ENCODE peak calls at places on chromosomes 4 and X, in nine cellular contexts. One of them, this sample, is unnamed.

GRCh38 chr4:119209077-119209476 is 3.4 kb upstream of the USP53 start:
- DNase-seq in ELR: peak
- DNase-seq in NCI-H2029: no peak
- DNase-seq in HEK293T: no peak
- DNase-seq in AG04449: no peak
- DNase-seq in tibial artery: no peak
- DNase-seq in activated CD8-positive, alpha-beta memory T cell treated with anti-CD3 and anti-CD28 coated beads, Interleukin-2, amount 50 U/mL, for 48 hours: no peak
- DNase-seq in GM12865: peak
- DNase-seq in cardiac muscle cell: no peak
- DNase-seq in this sample: no peak

GRCh38 chr4:83964996-83965541 is 429.2 kb downstream of the GPAT3 start:
- DNase-seq in ELR: peak
- DNase-seq in NCI-H2029: no peak
- DNase-seq in tibial artery: no peak
- DNase-seq in cardiac muscle cell: no peak
- DNase-seq in GM12865: peak
- DNase-seq in HEK293T: no peak
- DNase-seq in AG04449: no peak
- DNase-seq in activated CD8-positive, alpha-beta memory T cell treated with anti-CD3 and anti-CD28 coated beads, Interleukin-2, amount 50 U/mL, for 48 hours: no peak
- DNase-seq in this sample: no peak

GRCh38 chrX:85859426-85859825 is 187.9 kb downstream of the CHM start:
- DNase-seq in HEK293T: no peak
- DNase-seq in AG04449: no peak
- DNase-seq in tibial artery: no peak
- DNase-seq in cardiac muscle cell: no peak
- DNase-seq in NCI-H2029: peak
- DNase-seq in ELR: no peak
- DNase-seq in GM12865: no peak
- DNase-seq in activated CD8-positive, alpha-beta memory T cell treated with anti-CD3 and anti-CD28 coated beads, Interleukin-2, amount 50 U/mL, for 48 hours: no peak
- DNase-seq in this sample: no peak

GRCh38 chr4:1879491-1879890 is 8.3 kb downstream of the NSD2 start:
- DNase-seq in HEK293T: no peak
- DNase-seq in activated CD8-positive, alpha-beta memory T cell treated with anti-CD3 and anti-CD28 coated beads, Interleukin-2, amount 50 U/mL, for 48 hours: no peak
- DNase-seq in cardiac muscle cell: no peak
- DNase-seq in AG04449: no peak
- DNase-seq in GM12865: no peak
- DNase-seq in ELR: no peak
- DNase-seq in NCI-H2029: no peak
- DNase-seq in tibial artery: no peak
- DNase-seq in this sample: peak

GRCh38 chr4:52838729-52839722 is 23.1 kb upstream of the RASL11B start:
- DNase-seq in cardiac muscle cell: no peak
- DNase-seq in AG04449: no peak
- DNase-seq in HEK293T: no peak
- DNase-seq in ELR: no peak
- DNase-seq in NCI-H2029: no peak
- DNase-seq in GM12865: no peak
- DNase-seq in tibial artery: no peak
- DNase-seq in activated CD8-positive, alpha-beta memory T cell treated with anti-CD3 and anti-CD28 coated beads, Interleukin-2, amount 50 U/mL, for 48 hours: no peak
- DNase-seq in this sample: no peak

GRCh38 chr4:11428161-11428700 is 463 bp downstream of the HS3ST1 start:
- DNase-seq in ELR: no peak
- DNase-seq in AG04449: no peak
- DNase-seq in activated CD8-positive, alpha-beta memory T cell treated with anti-CD3 and anti-CD28 coated beads, Interleukin-2, amount 50 U/mL, for 48 hours: no peak
- DNase-seq in NCI-H2029: no peak
- DNase-seq in GM12865: peak
- DNase-seq in cardiac muscle cell: no peak
- DNase-seq in HEK293T: no peak
- DNase-seq in tibial artery: no peak
- DNase-seq in this sample: peak

GRCh38 chrX:120549483-120550452 is 11.0 kb downstream of the CUL4B start:
- DNase-seq in GM12865: no peak
- DNase-seq in tibial artery: peak
- DNase-seq in activated CD8-positive, alpha-beta memory T cell treated with anti-CD3 and anti-CD28 coated beads, Interleukin-2, amount 50 U/mL, for 48 hours: no peak
- DNase-seq in cardiac muscle cell: no peak
- DNase-seq in ELR: peak
- DNase-seq in AG04449: peak
- DNase-seq in NCI-H2029: no peak
- DNase-seq in HEK293T: no peak
- DNase-seq in this sample: no peak

GRCh38 chrX:119015407-119016242 is 41.2 kb downstream of the LONRF3 start:
- DNase-seq in ELR: peak
- DNase-seq in NCI-H2029: no peak
- DNase-seq in HEK293T: no peak
- DNase-seq in activated CD8-positive, alpha-beta memory T cell treated with anti-CD3 and anti-CD28 coated beads, Interleukin-2, amount 50 U/mL, for 48 hours: peak
- DNase-seq in tibial artery: peak
- DNase-seq in AG04449: peak
- DNase-seq in cardiac muscle cell: no peak
- DNase-seq in GM12865: peak
- DNase-seq in this sample: no peak

GRCh38 chr4:18518098-18518497 is 496.5 kb upstream of the LCORL start:
- DNase-seq in activated CD8-positive, alpha-beta memory T cell treated with anti-CD3 and anti-CD28 coated beads, Interleukin-2, amount 50 U/mL, for 48 hours: no peak
- DNase-seq in tibial artery: no peak
- DNase-seq in NCI-H2029: no peak
- DNase-seq in GM12865: no peak
- DNase-seq in HEK293T: no peak
- DNase-seq in AG04449: no peak
- DNase-seq in cardiac muscle cell: no peak
- DNase-seq in ELR: no peak
- DNase-seq in this sample: no peak

GRCh38 chr4:27836505-27836904 is 975.9 kb downstream of the STIM2 start:
- DNase-seq in HEK293T: no peak
- DNase-seq in tibial artery: no peak
- DNase-seq in AG04449: no peak
- DNase-seq in cardiac muscle cell: no peak
- DNase-seq in ELR: peak
- DNase-seq in NCI-H2029: no peak
- DNase-seq in GM12865: no peak
- DNase-seq in activated CD8-positive, alpha-beta memory T cell treated with anti-CD3 and anti-CD28 coated beads, Interleukin-2, amount 50 U/mL, for 48 hours: no peak
- DNase-seq in this sample: no peak

GRCh38 chr4:3069661-3070199 is 4.6 kb downstream of the HTT-AS start:
- DNase-seq in HEK293T: no peak
- DNase-seq in activated CD8-positive, alpha-beta memory T cell treated with anti-CD3 and anti-CD28 coated beads, Interleukin-2, amount 50 U/mL, for 48 hours: no peak
- DNase-seq in tibial artery: no peak
- DNase-seq in NCI-H2029: no peak
- DNase-seq in AG04449: no peak
- DNase-seq in cardiac muscle cell: no peak
- DNase-seq in GM12865: no peak
- DNase-seq in ELR: no peak
- DNase-seq in this sample: peak

GRCh38 chrX:107324493-107325310 is 118.3 kb downstream of the DNAAF6 start:
- DNase-seq in AG04449: no peak
- DNase-seq in activated CD8-positive, alpha-beta memory T cell treated with anti-CD3 and anti-CD28 coated beads, Interleukin-2, amount 50 U/mL, for 48 hours: no peak
- DNase-seq in HEK293T: peak
- DNase-seq in tibial artery: peak
- DNase-seq in ELR: peak
- DNase-seq in GM12865: peak
- DNase-seq in NCI-H2029: no peak
- DNase-seq in cardiac muscle cell: peak
- DNase-seq in this sample: peak

GRCh38 chrX:39854772-39855747 is 242.7 kb downstream of the BCOR start:
- DNase-seq in HEK293T: no peak
- DNase-seq in GM12865: peak
- DNase-seq in tibial artery: no peak
- DNase-seq in cardiac muscle cell: no peak
- DNase-seq in NCI-H2029: no peak
- DNase-seq in activated CD8-positive, alpha-beta memory T cell treated with anti-CD3 and anti-CD28 coated beads, Interleukin-2, amount 50 U/mL, for 48 hours: peak
- DNase-seq in ELR: no peak
- DNase-seq in AG04449: no peak
- DNase-seq in this sample: no peak

GRCh38 chr4:95124906-95125504 is 367.2 kb downstream of the BMPR1B start:
- DNase-seq in activated CD8-positive, alpha-beta memory T cell treated with anti-CD3 and anti-CD28 coated beads, Interleukin-2, amount 50 U/mL, for 48 hours: no peak
- DNase-seq in GM12865: peak
- DNase-seq in HEK293T: peak
- DNase-seq in AG04449: no peak
- DNase-seq in tibial artery: no peak
- DNase-seq in cardiac muscle cell: peak
- DNase-seq in ELR: peak
- DNase-seq in NCI-H2029: no peak
- DNase-seq in this sample: no peak

GRCh38 chrX:110286126-110286525 is 31.8 kb downstream of the AMMECR1 start:
- DNase-seq in activated CD8-positive, alpha-beta memory T cell treated with anti-CD3 and anti-CD28 coated beads, Interleukin-2, amount 50 U/mL, for 48 hours: no peak
- DNase-seq in tibial artery: no peak
- DNase-seq in AG04449: peak
- DNase-seq in GM12865: no peak
- DNase-seq in cardiac muscle cell: no peak
- DNase-seq in ELR: peak
- DNase-seq in NCI-H2029: no peak
- DNase-seq in HEK293T: no peak
- DNase-seq in this sample: no peak

GRCh38 chr4:82499705-82500104 is 62.1 kb downstream of the TMEM150C start:
- DNase-seq in HEK293T: no peak
- DNase-seq in ELR: no peak
- DNase-seq in NCI-H2029: peak
- DNase-seq in GM12865: no peak
- DNase-seq in tibial artery: no peak
- DNase-seq in cardiac muscle cell: no peak
- DNase-seq in activated CD8-positive, alpha-beta memory T cell treated with anti-CD3 and anti-CD28 coated beads, Interleukin-2, amount 50 U/mL, for 48 hours: no peak
- DNase-seq in AG04449: no peak
- DNase-seq in this sample: no peak

GRCh38 chrX:40097101-40097491 is 662 bp downstream of the BCOR start:
- DNase-seq in tibial artery: no peak
- DNase-seq in cardiac muscle cell: no peak
- DNase-seq in HEK293T: no peak
- DNase-seq in GM12865: peak
- DNase-seq in NCI-H2029: no peak
- DNase-seq in activated CD8-positive, alpha-beta memory T cell treated with anti-CD3 and anti-CD28 coated beads, Interleukin-2, amount 50 U/mL, for 48 hours: peak
- DNase-seq in AG04449: no peak
- DNase-seq in ELR: no peak
- DNase-seq in this sample: no peak

GRCh38 chr4:26406346-26406975 is 83.8 kb downstream of the CCKAR start:
- DNase-seq in activated CD8-positive, alpha-beta memory T cell treated with anti-CD3 and anti-CD28 coated beads, Interleukin-2, amount 50 U/mL, for 48 hours: no peak
- DNase-seq in cardiac muscle cell: no peak
- DNase-seq in tibial artery: no peak
- DNase-seq in AG04449: no peak
- DNase-seq in NCI-H2029: no peak
- DNase-seq in HEK293T: no peak
- DNase-seq in ELR: no peak
- DNase-seq in GM12865: peak
- DNase-seq in this sample: no peak

GRCh38 chr4:118811008-118811764 is 24.7 kb downstream of the SEC24D start:
- DNase-seq in tibial artery: no peak
- DNase-seq in activated CD8-positive, alpha-beta memory T cell treated with anti-CD3 and anti-CD28 coated beads, Interleukin-2, amount 50 U/mL, for 48 hours: no peak
- DNase-seq in AG04449: peak
- DNase-seq in cardiac muscle cell: no peak
- DNase-seq in ELR: peak
- DNase-seq in HEK293T: no peak
- DNase-seq in NCI-H2029: no peak
- DNase-seq in GM12865: no peak
- DNase-seq in this sample: no peak

GRCh38 chr4:158333820-158334219 is 123.5 kb downstream of the TMEM144 start:
- DNase-seq in GM12865: no peak
- DNase-seq in AG04449: no peak
- DNase-seq in activated CD8-positive, alpha-beta memory T cell treated with anti-CD3 and anti-CD28 coated beads, Interleukin-2, amount 50 U/mL, for 48 hours: no peak
- DNase-seq in ELR: no peak
- DNase-seq in NCI-H2029: no peak
- DNase-seq in HEK293T: no peak
- DNase-seq in tibial artery: no peak
- DNase-seq in cardiac muscle cell: no peak
- DNase-seq in this sample: no peak

GRCh38 chr4:74376888-74377483 is 12.0 kb downstream of the EREG start:
- DNase-seq in HEK293T: peak
- DNase-seq in NCI-H2029: peak
- DNase-seq in activated CD8-positive, alpha-beta memory T cell treated with anti-CD3 and anti-CD28 coated beads, Interleukin-2, amount 50 U/mL, for 48 hours: no peak
- DNase-seq in ELR: peak
- DNase-seq in AG04449: no peak
- DNase-seq in cardiac muscle cell: peak
- DNase-seq in tibial artery: no peak
- DNase-seq in GM12865: peak
- DNase-seq in this sample: no peak

GRCh38 chr4:52760256-52760655 is 9.0 kb upstream of the ERVMER34-1 start:
- DNase-seq in AG04449: no peak
- DNase-seq in NCI-H2029: no peak
- DNase-seq in HEK293T: no peak
- DNase-seq in activated CD8-positive, alpha-beta memory T cell treated with anti-CD3 and anti-CD28 coated beads, Interleukin-2, amount 50 U/mL, for 48 hours: no peak
- DNase-seq in GM12865: no peak
- DNase-seq in ELR: no peak
- DNase-seq in cardiac muscle cell: no peak
- DNase-seq in tibial artery: no peak
- DNase-seq in this sample: no peak

GRCh38 chrX:136468391-136469103 is 19.2 kb upstream of the BRS3 start:
- DNase-seq in activated CD8-positive, alpha-beta memory T cell treated with anti-CD3 and anti-CD28 coated beads, Interleukin-2, amount 50 U/mL, for 48 hours: no peak
- DNase-seq in AG04449: no peak
- DNase-seq in HEK293T: no peak
- DNase-seq in tibial artery: no peak
- DNase-seq in ELR: no peak
- DNase-seq in GM12865: no peak
- DNase-seq in cardiac muscle cell: no peak
- DNase-seq in NCI-H2029: peak
- DNase-seq in this sample: no peak

GRCh38 chr4:126850286-126850685 is 782.5 kb upstream of the INTU start:
- DNase-seq in HEK293T: no peak
- DNase-seq in tibial artery: no peak
- DNase-seq in GM12865: no peak
- DNase-seq in NCI-H2029: no peak
- DNase-seq in activated CD8-positive, alpha-beta memory T cell treated with anti-CD3 and anti-CD28 coated beads, Interleukin-2, amount 50 U/mL, for 48 hours: no peak
- DNase-seq in ELR: peak
- DNase-seq in cardiac muscle cell: no peak
- DNase-seq in AG04449: peak
- DNase-seq in this sample: no peak

GRCh38 chr4:8201341-8201781 is 2.3 kb downstream of the SH3TC1 start:
- DNase-seq in NCI-H2029: no peak
- DNase-seq in activated CD8-positive, alpha-beta memory T cell treated with anti-CD3 and anti-CD28 coated beads, Interleukin-2, amount 50 U/mL, for 48 hours: no peak
- DNase-seq in AG04449: no peak
- DNase-seq in tibial artery: no peak
- DNase-seq in cardiac muscle cell: no peak
- DNase-seq in GM12865: peak
- DNase-seq in HEK293T: no peak
- DNase-seq in ELR: no peak
- DNase-seq in this sample: peak

GRCh38 chr4:73341454-73341853 is 62.6 kb upstream of the ALB start:
- DNase-seq in GM12865: peak
- DNase-seq in HEK293T: peak
- DNase-seq in ELR: peak
- DNase-seq in cardiac muscle cell: peak
- DNase-seq in activated CD8-positive, alpha-beta memory T cell treated with anti-CD3 and anti-CD28 coated beads, Interleukin-2, amount 50 U/mL, for 48 hours: no peak
- DNase-seq in AG04449: no peak
- DNase-seq in NCI-H2029: peak
- DNase-seq in tibial artery: no peak
- DNase-seq in this sample: no peak

GRCh38 chrX:154797006-154797405 is 8.3 kb downstream of the MPP1 start:
- DNase-seq in AG04449: no peak
- DNase-seq in ELR: peak
- DNase-seq in NCI-H2029: no peak
- DNase-seq in tibial artery: no peak
- DNase-seq in GM12865: no peak
- DNase-seq in cardiac muscle cell: no peak
- DNase-seq in HEK293T: no peak
- DNase-seq in activated CD8-positive, alpha-beta memory T cell treated with anti-CD3 and anti-CD28 coated beads, Interleukin-2, amount 50 U/mL, for 48 hours: no peak
- DNase-seq in this sample: no peak

GRCh38 chr4:188008377-188008776 is 12.8 kb downstream of the ZFP42 start:
- DNase-seq in HEK293T: no peak
- DNase-seq in AG04449: peak
- DNase-seq in NCI-H2029: peak
- DNase-seq in ELR: peak
- DNase-seq in activated CD8-positive, alpha-beta memory T cell treated with anti-CD3 and anti-CD28 coated beads, Interleukin-2, amount 50 U/mL, for 48 hours: no peak
- DNase-seq in GM12865: no peak
- DNase-seq in cardiac muscle cell: no peak
- DNase-seq in tibial artery: no peak
- DNase-seq in this sample: no peak

GRCh38 chr4:153643406-153644016 is 40.6 kb upstream of the TLR2 start:
- DNase-seq in ELR: peak
- DNase-seq in GM12865: peak
- DNase-seq in NCI-H2029: peak
- DNase-seq in AG04449: no peak
- DNase-seq in cardiac muscle cell: peak
- DNase-seq in HEK293T: peak
- DNase-seq in tibial artery: no peak
- DNase-seq in activated CD8-positive, alpha-beta memory T cell treated with anti-CD3 and anti-CD28 coated beads, Interleukin-2, amount 50 U/mL, for 48 hours: no peak
- DNase-seq in this sample: no peak

GRCh38 chr4:165766976-165767375 is 106.1 kb upstream of the TLL1 start:
- DNase-seq in HEK293T: no peak
- DNase-seq in tibial artery: no peak
- DNase-seq in activated CD8-positive, alpha-beta memory T cell treated with anti-CD3 and anti-CD28 coated beads, Interleukin-2, amount 50 U/mL, for 48 hours: no peak
- DNase-seq in cardiac muscle cell: no peak
- DNase-seq in AG04449: no peak
- DNase-seq in ELR: no peak
- DNase-seq in NCI-H2029: peak
- DNase-seq in GM12865: no peak
- DNase-seq in this sample: no peak

GRCh38 chr4:184548651-184549341 is 74.4 kb upstream of the IRF2 start:
- DNase-seq in tibial artery: no peak
- DNase-seq in activated CD8-positive, alpha-beta memory T cell treated with anti-CD3 and anti-CD28 coated beads, Interleukin-2, amount 50 U/mL, for 48 hours: no peak
- DNase-seq in HEK293T: no peak
- DNase-seq in cardiac muscle cell: no peak
- DNase-seq in GM12865: no peak
- DNase-seq in ELR: no peak
- DNase-seq in AG04449: no peak
- DNase-seq in NCI-H2029: no peak
- DNase-seq in this sample: no peak